ENCODE peak calls at places on chromosomes 11 and 22, in eight cellular contexts. One of them, this sample, is unnamed.

GRCh38 chr11:65560555-65561418 is 2.6 kb upstream of the LTBP3 start:
- DNase-seq in activated T-cell treated with anti-CD3 and anti-CD28 coated beads, Interleukin-2, amount 50 U/mL, for 72 hours: no peak
- DNase-seq in stimulated activated CD4-positive, alpha-beta T cell treated with anti-CD3 and anti-CD28 coated beads, Interleukin-2, amount 100 ng/mL, for 24 hours: no peak
- DNase-seq in activated gamma-delta T cell treated with Interleukin-2 at 50 U/mL for 16 hours: no peak
- DNase-seq in NCI-H774: peak; percentile 19
- DNase-seq in globus pallidus: peak; percentile 74
- DNase-seq in adrenal gland: peak; percentile 49
- DNase-seq in neural crest cell: no peak
- DNase-seq in this sample: no peak

GRCh38 chr11:60169264-60169915 is 13.5 kb downstream of the MS4A6A start:
- DNase-seq in stimulated activated CD4-positive, alpha-beta T cell treated with anti-CD3 and anti-CD28 coated beads, Interleukin-2, amount 100 ng/mL, for 24 hours: no peak
- DNase-seq in activated gamma-delta T cell treated with Interleukin-2 at 50 U/mL for 16 hours: no peak
- DNase-seq in globus pallidus: no peak
- DNase-seq in NCI-H774: no peak
- DNase-seq in neural crest cell: no peak
- DNase-seq in activated T-cell treated with anti-CD3 and anti-CD28 coated beads, Interleukin-2, amount 50 U/mL, for 72 hours: no peak
- DNase-seq in adrenal gland: no peak
- DNase-seq in this sample: no peak

GRCh38 chr11:2268911-2269600 is 1.3 kb downstream of the ASCL2 start:
- DNase-seq in activated gamma-delta T cell treated with Interleukin-2 at 50 U/mL for 16 hours: peak; percentile 38
- DNase-seq in neural crest cell: peak; percentile 3
- DNase-seq in NCI-H774: peak; percentile 66
- DNase-seq in adrenal gland: peak; percentile 34
- DNase-seq in globus pallidus: no peak
- DNase-seq in activated T-cell treated with anti-CD3 and anti-CD28 coated beads, Interleukin-2, amount 50 U/mL, for 72 hours: peak; percentile 88
- DNase-seq in stimulated activated CD4-positive, alpha-beta T cell treated with anti-CD3 and anti-CD28 coated beads, Interleukin-2, amount 100 ng/mL, for 24 hours: peak; percentile 89
- DNase-seq in this sample: peak; percentile 92

GRCh38 chr11:11952036-11952435 is 56.4 kb downstream of the DKK3 start:
- DNase-seq in activated T-cell treated with anti-CD3 and anti-CD28 coated beads, Interleukin-2, amount 50 U/mL, for 72 hours: no peak
- DNase-seq in stimulated activated CD4-positive, alpha-beta T cell treated with anti-CD3 and anti-CD28 coated beads, Interleukin-2, amount 100 ng/mL, for 24 hours: no peak
- DNase-seq in adrenal gland: no peak
- DNase-seq in NCI-H774: no peak
- DNase-seq in globus pallidus: no peak
- DNase-seq in neural crest cell: no peak
- DNase-seq in activated gamma-delta T cell treated with Interleukin-2 at 50 U/mL for 16 hours: no peak
- DNase-seq in this sample: no peak

GRCh38 chr11:88310246-88310645 is 27.3 kb downstream of the CTSC start:
- DNase-seq in neural crest cell: no peak
- DNase-seq in activated T-cell treated with anti-CD3 and anti-CD28 coated beads, Interleukin-2, amount 50 U/mL, for 72 hours: no peak
- DNase-seq in NCI-H774: no peak
- DNase-seq in activated gamma-delta T cell treated with Interleukin-2 at 50 U/mL for 16 hours: no peak
- DNase-seq in globus pallidus: no peak
- DNase-seq in stimulated activated CD4-positive, alpha-beta T cell treated with anti-CD3 and anti-CD28 coated beads, Interleukin-2, amount 100 ng/mL, for 24 hours: no peak
- DNase-seq in adrenal gland: no peak
- DNase-seq in this sample: no peak

GRCh38 chr11:120133216-120134105 is 4.5 kb downstream of the TRIM29 start:
- DNase-seq in NCI-H774: no peak
- DNase-seq in globus pallidus: no peak
- DNase-seq in activated gamma-delta T cell treated with Interleukin-2 at 50 U/mL for 16 hours: no peak
- DNase-seq in activated T-cell treated with anti-CD3 and anti-CD28 coated beads, Interleukin-2, amount 50 U/mL, for 72 hours: no peak
- DNase-seq in neural crest cell: no peak
- DNase-seq in stimulated activated CD4-positive, alpha-beta T cell treated with anti-CD3 and anti-CD28 coated beads, Interleukin-2, amount 100 ng/mL, for 24 hours: no peak
- DNase-seq in adrenal gland: peak; percentile 1
- DNase-seq in this sample: peak; percentile 49

GRCh38 chr11:85874265-85874664 is 19.1 kb downstream of the CCDC83 start:
- DNase-seq in adrenal gland: no peak
- DNase-seq in globus pallidus: no peak
- DNase-seq in neural crest cell: no peak
- DNase-seq in activated T-cell treated with anti-CD3 and anti-CD28 coated beads, Interleukin-2, amount 50 U/mL, for 72 hours: no peak
- DNase-seq in activated gamma-delta T cell treated with Interleukin-2 at 50 U/mL for 16 hours: no peak
- DNase-seq in stimulated activated CD4-positive, alpha-beta T cell treated with anti-CD3 and anti-CD28 coated beads, Interleukin-2, amount 100 ng/mL, for 24 hours: no peak
- DNase-seq in NCI-H774: no peak
- DNase-seq in this sample: no peak

GRCh38 chr11:6206456-6207180 is 1.3 kb downstream of the C11orf42 start:
- DNase-seq in neural crest cell: no peak
- DNase-seq in activated T-cell treated with anti-CD3 and anti-CD28 coated beads, Interleukin-2, amount 50 U/mL, for 72 hours: no peak
- DNase-seq in stimulated activated CD4-positive, alpha-beta T cell treated with anti-CD3 and anti-CD28 coated beads, Interleukin-2, amount 100 ng/mL, for 24 hours: no peak
- DNase-seq in adrenal gland: no peak
- DNase-seq in activated gamma-delta T cell treated with Interleukin-2 at 50 U/mL for 16 hours: no peak
- DNase-seq in NCI-H774: no peak
- DNase-seq in globus pallidus: no peak
- DNase-seq in this sample: no peak

GRCh38 chr11:76598426-76598839 is 72.1 kb downstream of the LRRC32 start:
- DNase-seq in activated gamma-delta T cell treated with Interleukin-2 at 50 U/mL for 16 hours: no peak
- DNase-seq in globus pallidus: no peak
- DNase-seq in neural crest cell: no peak
- DNase-seq in stimulated activated CD4-positive, alpha-beta T cell treated with anti-CD3 and anti-CD28 coated beads, Interleukin-2, amount 100 ng/mL, for 24 hours: peak; percentile 20
- DNase-seq in adrenal gland: peak; percentile 52
- DNase-seq in NCI-H774: no peak
- DNase-seq in activated T-cell treated with anti-CD3 and anti-CD28 coated beads, Interleukin-2, amount 50 U/mL, for 72 hours: no peak
- DNase-seq in this sample: peak; percentile 18

GRCh38 chr11:128802358-128802981 is 64.6 kb downstream of the KCNJ1 start:
- DNase-seq in stimulated activated CD4-positive, alpha-beta T cell treated with anti-CD3 and anti-CD28 coated beads, Interleukin-2, amount 100 ng/mL, for 24 hours: no peak
- DNase-seq in neural crest cell: peak; percentile 40
- DNase-seq in adrenal gland: no peak
- DNase-seq in activated gamma-delta T cell treated with Interleukin-2 at 50 U/mL for 16 hours: no peak
- DNase-seq in activated T-cell treated with anti-CD3 and anti-CD28 coated beads, Interleukin-2, amount 50 U/mL, for 72 hours: no peak
- DNase-seq in globus pallidus: no peak
- DNase-seq in NCI-H774: no peak
- DNase-seq in this sample: peak; percentile 58

GRCh38 chr22:45889539-45890350 is 87.2 kb downstream of the WNT7B start:
- DNase-seq in activated gamma-delta T cell treated with Interleukin-2 at 50 U/mL for 16 hours: no peak
- DNase-seq in NCI-H774: no peak
- DNase-seq in globus pallidus: no peak
- DNase-seq in stimulated activated CD4-positive, alpha-beta T cell treated with anti-CD3 and anti-CD28 coated beads, Interleukin-2, amount 100 ng/mL, for 24 hours: no peak
- DNase-seq in adrenal gland: no peak
- DNase-seq in activated T-cell treated with anti-CD3 and anti-CD28 coated beads, Interleukin-2, amount 50 U/mL, for 72 hours: no peak
- DNase-seq in neural crest cell: peak; percentile 53
- DNase-seq in this sample: no peak

GRCh38 chr11:134332189-134332631 is 422 bp downstream of the GLB1L2 start:
- DNase-seq in activated T-cell treated with anti-CD3 and anti-CD28 coated beads, Interleukin-2, amount 50 U/mL, for 72 hours: peak; percentile 27
- DNase-seq in globus pallidus: peak; percentile 5
- DNase-seq in activated gamma-delta T cell treated with Interleukin-2 at 50 U/mL for 16 hours: peak; percentile 15
- DNase-seq in adrenal gland: peak; percentile 22
- DNase-seq in neural crest cell: peak; percentile 29
- DNase-seq in NCI-H774: peak; percentile 35
- DNase-seq in stimulated activated CD4-positive, alpha-beta T cell treated with anti-CD3 and anti-CD28 coated beads, Interleukin-2, amount 100 ng/mL, for 24 hours: peak; percentile 29
- DNase-seq in this sample: peak; percentile 74

GRCh38 chr22:47618611-47619010 is 856.2 kb downstream of the TBC1D22A start:
- DNase-seq in globus pallidus: no peak
- DNase-seq in neural crest cell: no peak
- DNase-seq in activated gamma-delta T cell treated with Interleukin-2 at 50 U/mL for 16 hours: no peak
- DNase-seq in adrenal gland: no peak
- DNase-seq in NCI-H774: no peak
- DNase-seq in activated T-cell treated with anti-CD3 and anti-CD28 coated beads, Interleukin-2, amount 50 U/mL, for 72 hours: no peak
- DNase-seq in stimulated activated CD4-positive, alpha-beta T cell treated with anti-CD3 and anti-CD28 coated beads, Interleukin-2, amount 100 ng/mL, for 24 hours: no peak
- DNase-seq in this sample: no peak

GRCh38 chr22:36347094-36347493 is 40.7 kb downstream of the MYH9 start:
- DNase-seq in activated T-cell treated with anti-CD3 and anti-CD28 coated beads, Interleukin-2, amount 50 U/mL, for 72 hours: no peak
- DNase-seq in adrenal gland: no peak
- DNase-seq in NCI-H774: no peak
- DNase-seq in stimulated activated CD4-positive, alpha-beta T cell treated with anti-CD3 and anti-CD28 coated beads, Interleukin-2, amount 100 ng/mL, for 24 hours: no peak
- DNase-seq in globus pallidus: no peak
- DNase-seq in neural crest cell: no peak
- DNase-seq in activated gamma-delta T cell treated with Interleukin-2 at 50 U/mL for 16 hours: no peak
- DNase-seq in this sample: no peak

GRCh38 chr11:30479899-30480298 is 106.3 kb downstream of the MPPED2 start:
- DNase-seq in adrenal gland: no peak
- DNase-seq in activated T-cell treated with anti-CD3 and anti-CD28 coated beads, Interleukin-2, amount 50 U/mL, for 72 hours: no peak
- DNase-seq in neural crest cell: no peak
- DNase-seq in activated gamma-delta T cell treated with Interleukin-2 at 50 U/mL for 16 hours: no peak
- DNase-seq in NCI-H774: no peak
- DNase-seq in globus pallidus: no peak
- DNase-seq in stimulated activated CD4-positive, alpha-beta T cell treated with anti-CD3 and anti-CD28 coated beads, Interleukin-2, amount 100 ng/mL, for 24 hours: no peak
- DNase-seq in this sample: no peak

GRCh38 chr22:19961868-19962245 is 20.2 kb upstream of the TXNRD2 start:
- DNase-seq in stimulated activated CD4-positive, alpha-beta T cell treated with anti-CD3 and anti-CD28 coated beads, Interleukin-2, amount 100 ng/mL, for 24 hours: no peak
- DNase-seq in adrenal gland: no peak
- DNase-seq in globus pallidus: no peak
- DNase-seq in activated T-cell treated with anti-CD3 and anti-CD28 coated beads, Interleukin-2, amount 50 U/mL, for 72 hours: no peak
- DNase-seq in NCI-H774: no peak
- DNase-seq in activated gamma-delta T cell treated with Interleukin-2 at 50 U/mL for 16 hours: no peak
- DNase-seq in neural crest cell: no peak
- DNase-seq in this sample: no peak

GRCh38 chr11:117554601-117555333 is 227.1 kb downstream of the CEP164 start:
- DNase-seq in globus pallidus: no peak
- DNase-seq in NCI-H774: no peak
- DNase-seq in neural crest cell: no peak
- DNase-seq in adrenal gland: no peak
- DNase-seq in stimulated activated CD4-positive, alpha-beta T cell treated with anti-CD3 and anti-CD28 coated beads, Interleukin-2, amount 100 ng/mL, for 24 hours: no peak
- DNase-seq in activated gamma-delta T cell treated with Interleukin-2 at 50 U/mL for 16 hours: no peak
- DNase-seq in activated T-cell treated with anti-CD3 and anti-CD28 coated beads, Interleukin-2, amount 50 U/mL, for 72 hours: no peak
- DNase-seq in this sample: no peak

GRCh38 chr11:1765871-1766718 is 2.4 kb upstream of the CTSD start:
- DNase-seq in globus pallidus: no peak
- DNase-seq in activated T-cell treated with anti-CD3 and anti-CD28 coated beads, Interleukin-2, amount 50 U/mL, for 72 hours: no peak
- DNase-seq in adrenal gland: peak; percentile 12
- DNase-seq in stimulated activated CD4-positive, alpha-beta T cell treated with anti-CD3 and anti-CD28 coated beads, Interleukin-2, amount 100 ng/mL, for 24 hours: no peak
- DNase-seq in NCI-H774: no peak
- DNase-seq in activated gamma-delta T cell treated with Interleukin-2 at 50 U/mL for 16 hours: no peak
- DNase-seq in neural crest cell: no peak
- DNase-seq in this sample: no peak

GRCh38 chr11:69295995-69296889 is 2.3 kb downstream of the MYEOV start:
- DNase-seq in globus pallidus: no peak
- DNase-seq in adrenal gland: peak; percentile 59
- DNase-seq in stimulated activated CD4-positive, alpha-beta T cell treated with anti-CD3 and anti-CD28 coated beads, Interleukin-2, amount 100 ng/mL, for 24 hours: no peak
- DNase-seq in neural crest cell: no peak
- DNase-seq in activated gamma-delta T cell treated with Interleukin-2 at 50 U/mL for 16 hours: no peak
- DNase-seq in NCI-H774: no peak
- DNase-seq in activated T-cell treated with anti-CD3 and anti-CD28 coated beads, Interleukin-2, amount 50 U/mL, for 72 hours: no peak
- DNase-seq in this sample: no peak

GRCh38 chr11:70535191-70535971 is 137.1 kb downstream of the CTTN start:
- DNase-seq in activated gamma-delta T cell treated with Interleukin-2 at 50 U/mL for 16 hours: no peak
- DNase-seq in activated T-cell treated with anti-CD3 and anti-CD28 coated beads, Interleukin-2, amount 50 U/mL, for 72 hours: no peak
- DNase-seq in NCI-H774: no peak
- DNase-seq in globus pallidus: no peak
- DNase-seq in adrenal gland: no peak
- DNase-seq in stimulated activated CD4-positive, alpha-beta T cell treated with anti-CD3 and anti-CD28 coated beads, Interleukin-2, amount 100 ng/mL, for 24 hours: no peak
- DNase-seq in neural crest cell: no peak
- DNase-seq in this sample: no peak

GRCh38 chr11:134382257-134382656 is 29.8 kb downstream of the B3GAT1 start:
- DNase-seq in NCI-H774: no peak
- DNase-seq in stimulated activated CD4-positive, alpha-beta T cell treated with anti-CD3 and anti-CD28 coated beads, Interleukin-2, amount 100 ng/mL, for 24 hours: no peak
- DNase-seq in neural crest cell: no peak
- DNase-seq in activated T-cell treated with anti-CD3 and anti-CD28 coated beads, Interleukin-2, amount 50 U/mL, for 72 hours: no peak
- DNase-seq in activated gamma-delta T cell treated with Interleukin-2 at 50 U/mL for 16 hours: no peak
- DNase-seq in globus pallidus: no peak
- DNase-seq in adrenal gland: no peak
- DNase-seq in this sample: no peak

GRCh38 chr11:121841487-121842167 is 274.4 kb downstream of the BLID start:
- DNase-seq in NCI-H774: no peak
- DNase-seq in neural crest cell: no peak
- DNase-seq in activated T-cell treated with anti-CD3 and anti-CD28 coated beads, Interleukin-2, amount 50 U/mL, for 72 hours: no peak
- DNase-seq in stimulated activated CD4-positive, alpha-beta T cell treated with anti-CD3 and anti-CD28 coated beads, Interleukin-2, amount 100 ng/mL, for 24 hours: no peak
- DNase-seq in globus pallidus: no peak
- DNase-seq in activated gamma-delta T cell treated with Interleukin-2 at 50 U/mL for 16 hours: no peak
- DNase-seq in adrenal gland: no peak
- DNase-seq in this sample: no peak

GRCh38 chr11:63478896-63479295 is 12.1 kb downstream of the PLAAT5 start:
- DNase-seq in stimulated activated CD4-positive, alpha-beta T cell treated with anti-CD3 and anti-CD28 coated beads, Interleukin-2, amount 100 ng/mL, for 24 hours: peak; percentile 17
- DNase-seq in adrenal gland: peak; percentile 57
- DNase-seq in activated T-cell treated with anti-CD3 and anti-CD28 coated beads, Interleukin-2, amount 50 U/mL, for 72 hours: peak; percentile 58
- DNase-seq in NCI-H774: peak; percentile 70
- DNase-seq in activated gamma-delta T cell treated with Interleukin-2 at 50 U/mL for 16 hours: peak; percentile 49
- DNase-seq in globus pallidus: peak; percentile 88
- DNase-seq in neural crest cell: peak; percentile 35
- DNase-seq in this sample: peak; percentile 73

GRCh38 chr11:62928011-62928410 is 6.8 kb upstream of the CHRM1 start:
- DNase-seq in NCI-H774: no peak
- DNase-seq in activated T-cell treated with anti-CD3 and anti-CD28 coated beads, Interleukin-2, amount 50 U/mL, for 72 hours: no peak
- DNase-seq in globus pallidus: no peak
- DNase-seq in adrenal gland: no peak
- DNase-seq in activated gamma-delta T cell treated with Interleukin-2 at 50 U/mL for 16 hours: no peak
- DNase-seq in stimulated activated CD4-positive, alpha-beta T cell treated with anti-CD3 and anti-CD28 coated beads, Interleukin-2, amount 100 ng/mL, for 24 hours: no peak
- DNase-seq in neural crest cell: no peak
- DNase-seq in this sample: no peak

GRCh38 chr22:28600546-28601143 is 79.0 kb downstream of the TTC28 start:
- DNase-seq in NCI-H774: peak; percentile 3
- DNase-seq in stimulated activated CD4-positive, alpha-beta T cell treated with anti-CD3 and anti-CD28 coated beads, Interleukin-2, amount 100 ng/mL, for 24 hours: no peak
- DNase-seq in activated T-cell treated with anti-CD3 and anti-CD28 coated beads, Interleukin-2, amount 50 U/mL, for 72 hours: peak; percentile 33
- DNase-seq in activated gamma-delta T cell treated with Interleukin-2 at 50 U/mL for 16 hours: no peak
- DNase-seq in globus pallidus: peak; percentile 60
- DNase-seq in adrenal gland: no peak
- DNase-seq in neural crest cell: no peak
- DNase-seq in this sample: peak; percentile 30

GRCh38 chr11:111939836-111940604 is 2.9 kb downstream of the DIXDC1 start:
- DNase-seq in adrenal gland: no peak
- DNase-seq in activated gamma-delta T cell treated with Interleukin-2 at 50 U/mL for 16 hours: no peak
- DNase-seq in activated T-cell treated with anti-CD3 and anti-CD28 coated beads, Interleukin-2, amount 50 U/mL, for 72 hours: no peak
- DNase-seq in neural crest cell: no peak
- DNase-seq in NCI-H774: no peak
- DNase-seq in stimulated activated CD4-positive, alpha-beta T cell treated with anti-CD3 and anti-CD28 coated beads, Interleukin-2, amount 100 ng/mL, for 24 hours: no peak
- DNase-seq in globus pallidus: no peak
- DNase-seq in this sample: peak; percentile 93

GRCh38 chr11:62497132-62497915 is 49.3 kb downstream of the AHNAK start:
- DNase-seq in activated gamma-delta T cell treated with Interleukin-2 at 50 U/mL for 16 hours: no peak
- DNase-seq in stimulated activated CD4-positive, alpha-beta T cell treated with anti-CD3 and anti-CD28 coated beads, Interleukin-2, amount 100 ng/mL, for 24 hours: peak; percentile 9
- DNase-seq in adrenal gland: no peak
- DNase-seq in NCI-H774: peak; percentile 8
- DNase-seq in activated T-cell treated with anti-CD3 and anti-CD28 coated beads, Interleukin-2, amount 50 U/mL, for 72 hours: peak; percentile 6
- DNase-seq in globus pallidus: peak; percentile 72
- DNase-seq in neural crest cell: no peak
- DNase-seq in this sample: peak; percentile 29